ENCODE peak calls at places on chromosome 11, in four cellular contexts. One of them, this sample, is unnamed.

GRCh38 chr11:66478823-66479740 is 1.2 kb upstream of the DPP3 start:
- DNase-seq in GM12878: no peak
- DNase-seq in K562: peak; percentile 53
- DNase-seq in HepG2: peak; percentile 24
- DNase-seq in this sample: peak; percentile 49

GRCh38 chr11:83280256-83280655 is 5.9 kb downstream of the CCDC90B start:
- DNase-seq in GM12878: no peak
- DNase-seq in K562: no peak
- DNase-seq in HepG2: no peak
- DNase-seq in this sample: no peak

GRCh38 chr11:125214466-125215204 is 50.1 kb downstream of the PKNOX2 start:
- DNase-seq in GM12878: no peak
- DNase-seq in K562: no peak
- DNase-seq in HepG2: no peak
- DNase-seq in this sample: no peak

GRCh38 chr11:122706689-122707088 is 51.2 kb downstream of the UBASH3B start:
- DNase-seq in GM12878: no peak
- DNase-seq in K562: no peak
- DNase-seq in HepG2: peak; percentile 77
- DNase-seq in this sample: no peak

GRCh38 chr11:118908931-118909618 is 16.7 kb downstream of the BCL9L start:
- DNase-seq in GM12878: no peak
- DNase-seq in K562: peak; percentile 58
- DNase-seq in HepG2: no peak
- DNase-seq in this sample: peak; percentile 84

GRCh38 chr11:9953994-9954626 is 290.2 kb downstream of the SWAP70 start:
- DNase-seq in GM12878: no peak
- DNase-seq in K562: no peak
- DNase-seq in HepG2: no peak
- DNase-seq in this sample: peak; percentile 32

GRCh38 chr11:30143098-30143705 is 87.6 kb upstream of the FSHB start:
- DNase-seq in GM12878: peak; percentile 9
- DNase-seq in K562: peak; percentile 28
- DNase-seq in HepG2: peak; percentile 25
- DNase-seq in this sample: peak; percentile 37

GRCh38 chr11:10701982-10702381 is 8.4 kb upstream of the IRAG1 start:
- DNase-seq in GM12878: no peak
- DNase-seq in K562: no peak
- DNase-seq in HepG2: no peak
- DNase-seq in this sample: no peak

GRCh38 chr11:64856382-64857227 is 12.2 kb upstream of the CDC42BPG start:
- DNase-seq in GM12878: no peak
- DNase-seq in K562: no peak
- DNase-seq in HepG2: peak; percentile 68
- DNase-seq in this sample: peak; percentile 86

GRCh38 chr11:64857485-64857884 is 13.0 kb upstream of the CDC42BPG start:
- DNase-seq in GM12878: no peak
- DNase-seq in K562: no peak
- DNase-seq in HepG2: no peak
- DNase-seq in this sample: no peak

GRCh38 chr11:64861227-64861970 is 16.9 kb upstream of the CDC42BPG start:
- DNase-seq in GM12878: no peak
- DNase-seq in K562: no peak
- DNase-seq in HepG2: no peak
- DNase-seq in this sample: no peak

GRCh38 chr11:64859542-64860414 is 15.3 kb upstream of the CDC42BPG start:
- DNase-seq in GM12878: peak; percentile 97
- DNase-seq in K562: no peak
- DNase-seq in HepG2: no peak
- DNase-seq in this sample: no peak

GRCh38 chr11:64858467-64859401 is 14.3 kb upstream of the CDC42BPG start:
- DNase-seq in GM12878: no peak
- DNase-seq in K562: no peak
- DNase-seq in HepG2: no peak
- DNase-seq in this sample: no peak
- H3K4me1 ChIP-seq in GM12878: peaks cover 92% of the 10 kb centered on the region
- H3K4me1 ChIP-seq in K562: peaks cover 56% of the 10 kb centered on the region
- H3K4me1 ChIP-seq in HepG2: peaks cover 55% of the 10 kb centered on the region
- H3K4me1 ChIP-seq in this sample: peaks cover 49% of the 10 kb centered on the region

DNA sequence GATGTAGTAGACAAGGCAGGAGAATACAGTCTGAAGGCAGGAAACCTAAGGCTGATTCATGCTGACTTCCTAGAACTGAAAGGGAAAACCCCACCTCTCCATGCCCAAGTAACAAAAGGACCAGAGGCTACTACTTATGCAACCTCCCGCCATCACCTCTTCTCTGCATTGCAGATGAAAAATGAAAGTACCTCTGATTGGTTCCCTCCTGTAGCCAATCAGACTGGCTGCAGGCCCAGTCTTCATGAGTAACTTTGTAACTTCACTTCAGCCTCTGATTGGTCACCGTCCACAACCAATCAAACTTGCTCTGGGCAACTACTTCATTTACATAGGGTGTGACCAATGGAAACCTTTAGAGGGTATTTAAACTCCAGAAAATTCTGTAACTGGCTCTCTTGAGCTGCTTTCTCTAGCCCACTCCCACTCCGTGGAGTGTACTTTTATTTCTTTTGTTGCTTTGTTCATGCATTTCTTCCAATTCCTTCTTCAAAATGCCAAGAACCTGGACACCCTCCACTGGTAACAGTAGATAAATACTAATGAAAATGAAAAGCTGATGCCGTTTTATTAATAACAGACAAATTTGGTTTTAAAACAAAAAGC is 5.2 kb upstream of the MAP6 start:
- DNase-seq in GM12878: no peak
- DNase-seq in K562: peak; percentile 73
- DNase-seq in HepG2: peak; percentile 15
- DNase-seq in this sample: peak; percentile 79
- TF ChIP-seq ESRRA in GM12878: no peak
- TF ChIP-seq ESRRA in K562: no peak
- TF ChIP-seq ESRRA in HepG2: no peak
- TF ChIP-seq ESRRA in this sample: no peak

GRCh38 chr11:32940865-32941264 is 48.3 kb downstream of the QSER1 start:
- DNase-seq in GM12878: peak; percentile 12
- DNase-seq in K562: no peak
- DNase-seq in HepG2: no peak
- DNase-seq in this sample: no peak
- TF ChIP-seq SMC3 in GM12878: no peak
- TF ChIP-seq SMC3 in K562: no peak
- TF ChIP-seq SMC3 in HepG2: no peak
- TF ChIP-seq SMC3 in this sample: no peak

DNA sequence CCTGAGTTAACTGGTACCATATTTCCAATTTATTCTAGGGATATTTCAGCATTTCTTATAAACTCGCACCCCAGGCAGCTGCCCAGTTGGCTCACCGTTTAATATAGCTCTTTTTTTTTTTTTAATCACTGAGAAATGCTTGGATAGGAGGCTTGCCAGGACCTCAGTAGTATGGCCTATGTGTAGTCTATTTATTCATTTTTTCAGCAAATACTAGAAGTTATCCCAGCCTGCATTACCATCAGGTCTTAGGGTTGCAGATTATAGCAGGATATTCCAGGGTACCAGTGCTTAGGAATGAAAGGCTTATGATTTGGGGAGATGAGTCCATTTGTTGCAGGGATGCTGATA is 26.6 kb downstream of the PARVA start:
- DNase-seq in GM12878: no peak
- DNase-seq in K562: no peak
- DNase-seq in HepG2: no peak
- DNase-seq in this sample: no peak
- H3K4me1 ChIP-seq in GM12878: no peaks in the 10 kb centered on the region
- H3K4me1 ChIP-seq in K562: no peaks in the 10 kb centered on the region
- H3K4me1 ChIP-seq in HepG2: peaks cover 14% of the 10 kb centered on the region
- H3K4me1 ChIP-seq in this sample: no peaks in the 10 kb centered on the region

GRCh38 chr11:72582206-72583176 is 91.7 kb downstream of the PDE2A start:
- DNase-seq in GM12878: no peak
- DNase-seq in K562: no peak
- DNase-seq in HepG2: no peak
- DNase-seq in this sample: no peak
- TF ChIP-seq ESRRA in GM12878: no peak
- TF ChIP-seq ESRRA in K562: no peak
- TF ChIP-seq ESRRA in HepG2: no peak
- TF ChIP-seq ESRRA in this sample: no peak

GRCh38 chr11:94152678-94153065 is 24.0 kb downstream of the PANX1 start:
- DNase-seq in GM12878: no peak
- DNase-seq in K562: no peak
- DNase-seq in HepG2: no peak
- DNase-seq in this sample: no peak

GRCh38 chr11:94150704-94151103 is 22.1 kb downstream of the PANX1 start:
- DNase-seq in GM12878: no peak
- DNase-seq in K562: peak; percentile 39
- DNase-seq in HepG2: no peak
- DNase-seq in this sample: no peak

GRCh38 chr11:94151311-94151710 is 22.7 kb downstream of the PANX1 start:
- DNase-seq in GM12878: no peak
- DNase-seq in K562: no peak
- DNase-seq in HepG2: no peak
- DNase-seq in this sample: no peak

GRCh38 chr11:94153320-94153719 is 24.7 kb downstream of the PANX1 start:
- DNase-seq in GM12878: no peak
- DNase-seq in K562: no peak
- DNase-seq in HepG2: peak; percentile 86
- DNase-seq in this sample: no peak

DNA sequence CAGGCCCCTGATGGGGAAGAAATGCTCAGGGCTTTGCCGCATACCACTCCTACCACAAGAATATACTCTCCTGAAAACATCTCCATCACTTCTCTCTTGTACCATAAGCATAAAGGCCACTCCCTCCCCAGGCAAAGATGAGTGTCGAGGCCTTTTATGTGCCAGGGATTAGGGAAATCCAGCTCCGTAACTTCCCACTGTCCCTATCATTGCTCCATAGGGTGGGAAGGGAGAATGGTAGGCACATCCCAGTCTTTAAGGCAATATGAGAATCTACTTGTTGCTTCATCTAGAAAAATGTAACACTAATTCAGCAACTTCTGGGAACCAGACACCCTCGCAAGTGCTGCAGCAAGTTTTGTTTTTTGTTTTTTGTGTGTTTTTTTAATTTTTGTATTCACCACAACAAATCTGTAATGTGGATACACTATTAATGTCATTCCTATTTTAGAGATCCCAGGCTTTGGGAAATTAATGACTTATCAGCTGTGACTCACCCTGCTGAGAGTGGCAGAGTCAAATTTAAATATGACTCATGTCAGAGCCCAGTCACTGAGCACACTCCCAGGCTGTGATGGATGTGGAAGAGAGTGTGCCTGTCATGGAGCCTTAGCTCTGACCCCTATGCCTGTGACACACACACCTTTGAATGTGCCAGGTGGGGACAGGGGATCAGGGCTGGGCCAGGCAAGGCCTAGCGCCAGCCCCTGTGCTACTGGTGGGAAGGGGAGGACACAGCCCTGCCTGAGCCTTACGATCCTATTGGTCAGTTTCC is 23.4 kb downstream of the PANX1 start:
- DNase-seq in GM12878: no peak
- DNase-seq in K562: peak; percentile 71
- DNase-seq in HepG2: peak; percentile 72
- DNase-seq in this sample: peak; percentile 84
- TF ChIP-seq SMC3 in GM12878: no peak
- TF ChIP-seq SMC3 in K562: no peak
- TF ChIP-seq SMC3 in HepG2: no peak
- TF ChIP-seq SMC3 in this sample: no peak

DNA sequence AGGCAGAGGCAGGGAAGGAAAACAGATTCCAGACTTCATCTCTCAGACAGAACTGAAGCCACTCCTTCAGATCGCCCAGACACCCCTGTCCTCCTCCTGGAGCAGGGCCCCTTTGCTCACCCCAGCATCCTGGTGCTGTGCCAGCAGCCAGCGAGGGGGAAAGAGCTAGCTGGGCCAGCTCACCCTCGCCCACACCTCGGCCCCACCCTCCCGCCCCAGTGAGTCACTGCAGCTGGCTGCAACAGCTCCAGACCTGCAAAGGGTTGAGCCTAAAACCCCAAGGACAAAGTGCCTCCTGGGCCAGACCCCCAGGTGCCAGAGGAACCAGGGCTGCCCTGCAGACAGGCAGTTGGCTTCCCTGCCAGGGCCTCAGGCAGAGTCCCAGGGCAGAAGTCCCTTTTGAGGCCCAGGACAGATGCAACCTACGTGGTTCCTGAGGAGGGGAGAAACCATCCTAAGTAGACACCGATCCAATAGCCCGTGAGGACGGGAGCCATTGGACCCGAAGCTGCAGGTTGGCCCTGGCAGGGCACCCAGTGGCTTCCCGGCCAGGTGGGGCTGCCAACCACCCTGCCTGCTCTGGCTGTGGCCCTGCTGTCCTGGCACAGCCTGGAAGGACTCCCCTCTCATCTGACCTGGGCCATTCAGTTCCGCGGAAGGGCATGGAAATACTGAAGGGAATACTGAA is 7.2 kb downstream of the AHNAK start:
- DNase-seq in GM12878: no peak
- DNase-seq in K562: no peak
- DNase-seq in HepG2: no peak
- DNase-seq in this sample: peak; percentile 62
- H3K4me1 ChIP-seq in GM12878: peaks cover 59% of the 10 kb centered on the region
- H3K4me1 ChIP-seq in K562: peaks cover 60% of the 10 kb centered on the region
- H3K4me1 ChIP-seq in HepG2: peaks cover 64% of the 10 kb centered on the region
- H3K4me1 ChIP-seq in this sample: peaks cover 74% of the 10 kb centered on the region

GRCh38 chr11:60128376-60128775 is 39.9 kb downstream of the MS4A2 start:
- DNase-seq in GM12878: no peak
- DNase-seq in K562: no peak
- DNase-seq in HepG2: no peak
- DNase-seq in this sample: no peak

GRCh38 chr11:60129853-60130252 is 41.4 kb downstream of the MS4A2 start:
- DNase-seq in GM12878: no peak
- DNase-seq in K562: peak; percentile 44
- DNase-seq in HepG2: no peak
- DNase-seq in this sample: no peak

GRCh38 chr11:60131943-60132342 is 43.5 kb downstream of the MS4A2 start:
- DNase-seq in GM12878: no peak
- DNase-seq in K562: no peak
- DNase-seq in HepG2: no peak
- DNase-seq in this sample: no peak

GRCh38 chr11:60130496-60130895 is 42.0 kb downstream of the MS4A2 start:
- DNase-seq in GM12878: no peak
- DNase-seq in K562: peak; percentile 84
- DNase-seq in HepG2: peak; percentile 55
- DNase-seq in this sample: peak; percentile 42

DNA sequence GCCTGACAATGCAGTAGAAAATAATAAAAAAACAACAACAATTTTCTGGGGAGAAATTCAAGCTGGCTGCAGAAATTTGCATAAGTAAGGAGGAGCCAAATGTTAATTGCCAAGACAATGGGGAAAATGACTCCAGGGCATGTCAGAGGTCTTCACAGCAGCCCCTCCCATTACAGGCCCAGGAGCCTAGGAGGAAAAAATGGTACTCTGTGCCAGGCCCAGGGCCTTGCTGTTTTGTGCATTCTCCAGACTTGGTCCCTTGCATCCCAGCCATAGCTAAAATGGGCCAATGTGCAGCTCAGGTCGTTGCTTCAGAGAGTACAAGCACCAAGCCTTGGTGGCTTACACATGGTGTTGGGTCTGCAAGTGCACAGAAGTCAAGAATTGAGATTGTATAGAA is 45.5 kb downstream of the MS4A2 start:
- DNase-seq in GM12878: no peak
- DNase-seq in K562: no peak
- DNase-seq in HepG2: no peak
- DNase-seq in this sample: no peak
- TF ChIP-seq ESRRA in GM12878: no peak
- TF ChIP-seq ESRRA in K562: no peak
- TF ChIP-seq ESRRA in HepG2: no peak
- TF ChIP-seq ESRRA in this sample: no peak